ENCODE peak calls at places on chromosome 12, in six cellular contexts. A is IMR-90, I is MCF 10A, S is ovary, T is kidney epithelial cell, R is coronary artery. X is an unnamed sample.

GRCh38 chr12:103455020-103455763 is 40.6 kb downstream of the C12orf42 start:
- DNase-seq in A (no peak), I (no peak), S (no peak), T (no peak), R (no peak), X (no peak)

GRCh38 chr12:42871831-42872230 is 282.3 kb upstream of the PRICKLE1 start:
- DNase-seq in A (no peak), I (no peak), S (no peak), T (no peak), R (no peak), X (no peak)

GRCh38 chr12:16585781-16586180 is 20.2 kb downstream of the LMO3 start:
- DNase-seq in A (no peak), I (no peak), S (no peak), T (no peak), R (no peak), X (no peak)

GRCh38 chr12:114045333-114045732 is 79.2 kb upstream of the RBM19 start:
- DNase-seq in A (no peak), I (no peak), S (no peak), T (no peak), R (no peak), X (no peak)

GRCh38 chr12:64781374-64782029 is 22.3 kb upstream of the GNS start:
- DNase-seq in A (no peak), I (peak), S (no peak), T (no peak), R (no peak), X (no peak)

GRCh38 chr12:109677323-109677722 is 36.3 kb upstream of the FAM222A start:
- DNase-seq in A (no peak), I (no peak), S (no peak), T (no peak), R (no peak), X (no peak)

GRCh38 chr12:13463189-13463588 is 266.7 kb downstream of the EMP1 start:
- DNase-seq in A (no peak), I (no peak), S (no peak), T (no peak), R (no peak), X (no peak)

GRCh38 chr12:14403711-14404164 is 38.3 kb downstream of the ATF7IP start:
- DNase-seq in A (peak), I (peak), S (no peak), T (peak), R (no peak), X (no peak)

GRCh38 chr12:38761636-38762342 is 143.6 kb downstream of the CPNE8 start:
- DNase-seq in A (no peak), I (peak), S (no peak), T (no peak), R (no peak), X (no peak)

GRCh38 chr12:93571360-93571853 is 1.1 kb upstream of the SOCS2 start:
- DNase-seq in A (peak), I (peak), S (peak), T (no peak), R (peak), X (no peak)

GRCh38 chr12:32569256-32569655 is 109.8 kb upstream of the DNM1L start:
- DNase-seq in A (no peak), I (no peak), S (no peak), T (no peak), R (no peak), X (no peak)

GRCh38 chr12:110743571-110744093 is 941 bp upstream of the PPP1CC start:
- DNase-seq in A (no peak), I (peak), S (peak), T (no peak), R (no peak), X (no peak)

GRCh38 chr12:100544165-100544564 is 29.3 kb upstream of the GAS2L3 start:
- DNase-seq in A (no peak), I (peak), S (no peak), T (no peak), R (no peak), X (no peak)

GRCh38 chr12:74685385-74685784 is 147.8 kb downstream of the ATXN7L3B start:
- DNase-seq in A (no peak), I (no peak), S (no peak), T (no peak), R (no peak), X (no peak)

GRCh38 chr12:74689929-74690328 is 152.3 kb downstream of the ATXN7L3B start:
- DNase-seq in A (no peak), I (no peak), S (no peak), T (no peak), R (no peak), X (no peak)

DNA sequence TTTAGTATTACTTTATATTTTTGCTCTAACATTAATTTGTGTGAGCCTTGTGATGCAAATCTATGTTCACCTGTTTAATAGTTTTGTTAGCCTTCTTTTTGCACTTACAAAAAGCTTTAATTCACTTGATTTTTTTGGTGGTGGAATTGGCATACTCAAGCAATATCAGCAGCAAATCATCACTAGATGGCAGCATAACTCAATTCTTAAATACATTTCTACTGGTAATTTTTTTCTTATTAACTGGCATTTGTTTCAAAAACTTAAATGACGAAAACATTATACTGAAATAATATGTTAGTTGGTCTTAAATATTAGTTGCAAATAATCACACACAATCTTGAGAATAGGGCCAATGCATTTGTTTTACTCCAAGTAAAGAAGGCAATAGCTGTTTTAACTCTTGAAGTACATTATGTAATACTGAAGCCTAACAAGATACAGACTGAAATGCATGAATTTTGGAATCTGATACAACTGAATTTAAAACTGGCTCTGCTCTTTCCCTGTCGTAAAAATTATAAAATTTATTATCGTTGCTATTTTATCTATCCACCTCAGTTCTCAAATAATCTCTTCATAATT is 151.5 kb downstream of the ATXN7L3B start:
- DNase-seq in A (peak), I (peak), S (no peak), T (peak), R (no peak), X (no peak)
- TF ChIP-seq CTCF in A (peak), I (peak), S (no peak), T (peak), R (no peak), X (peak)

DNA sequence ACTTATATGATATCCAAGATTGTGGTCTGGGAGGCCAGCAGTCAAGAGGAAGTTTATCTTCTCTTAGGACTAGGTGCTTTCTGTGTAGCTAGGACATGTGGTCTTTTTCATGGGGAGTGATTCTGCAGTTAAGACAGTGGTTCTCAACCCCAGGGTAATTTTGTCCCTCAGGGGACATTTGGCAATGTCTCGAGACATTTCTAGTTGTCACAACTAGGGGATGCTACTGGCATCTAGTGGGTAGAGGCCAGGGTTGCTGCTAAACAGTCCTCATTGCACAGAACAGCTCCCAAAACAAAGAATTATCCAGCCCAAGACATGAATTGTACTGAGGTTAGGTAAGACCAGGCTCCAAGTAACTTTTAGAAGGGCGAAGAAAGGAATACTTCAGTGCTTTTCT is 20.0 kb downstream of the AMDHD1 start:
- DNase-seq in A (no peak), I (peak), S (no peak), T (no peak), R (no peak), X (no peak)
- TF ChIP-seq CTCF in A (no peak), I (no peak), S (no peak), T (no peak), R (no peak), X (no peak)

GRCh38 chr12:128747441-128747840 is 76.3 kb downstream of the SLC15A4 start:
- DNase-seq in A (no peak), I (no peak), S (no peak), T (no peak), R (no peak), X (no peak)

GRCh38 chr12:128754275-128754674 is 69.5 kb downstream of the SLC15A4 start:
- DNase-seq in A (no peak), I (no peak), S (no peak), T (no peak), R (no peak), X (no peak)

GRCh38 chr12:128755565-128755964 is 68.2 kb downstream of the SLC15A4 start:
- DNase-seq in A (no peak), I (peak), S (no peak), T (no peak), R (no peak), X (no peak)

GRCh38 chr12:128752386-128752785 is 71.4 kb downstream of the SLC15A4 start:
- DNase-seq in A (no peak), I (no peak), S (no peak), T (no peak), R (no peak), X (no peak)

DNA sequence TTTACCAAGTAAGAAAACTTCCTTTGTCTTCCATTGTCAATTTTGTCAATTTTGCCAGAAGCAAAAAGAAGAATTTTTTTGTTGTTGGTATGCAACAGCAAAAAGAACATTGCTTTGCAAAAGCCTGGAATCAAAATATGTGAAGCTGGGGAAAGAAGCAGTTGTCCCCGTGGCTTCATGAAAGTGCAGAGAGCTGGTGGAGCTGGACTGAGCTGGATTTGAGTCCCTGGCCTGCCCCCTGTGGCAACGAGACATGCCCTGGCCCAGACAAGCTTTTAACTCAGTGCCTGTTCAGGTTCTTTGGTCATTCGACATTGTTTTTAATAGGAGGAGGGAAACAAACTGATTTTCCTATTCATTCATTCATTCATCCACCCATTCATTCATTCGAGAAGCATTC is 70.3 kb downstream of the SLC15A4 start:
- DNase-seq in A (no peak), I (no peak), S (no peak), T (no peak), R (no peak), X (no peak)
- TF ChIP-seq CTCF in A (no peak), I (no peak), S (no peak), T (no peak), R (no peak), X (no peak)

DNA sequence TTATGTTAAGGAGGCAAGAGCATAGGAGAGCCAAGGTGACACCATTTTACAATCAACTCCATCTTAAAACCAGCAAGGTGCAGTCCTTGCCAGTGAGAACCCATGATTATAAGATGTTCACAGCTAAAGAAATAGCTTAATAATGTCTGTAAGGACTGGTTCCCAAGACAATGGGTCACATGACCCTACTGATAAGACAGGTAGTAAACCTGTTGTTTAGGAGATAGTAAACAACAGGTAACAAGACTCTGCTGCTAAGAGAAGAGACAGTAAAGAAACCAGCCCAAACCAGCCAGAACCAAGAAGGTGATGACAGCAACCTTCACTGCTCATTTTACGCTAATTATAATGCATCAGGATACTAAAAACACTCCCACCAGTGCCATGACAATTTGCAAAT is 23.2 kb upstream of the BCAT1 start:
- DNase-seq in A (no peak), I (no peak), S (no peak), T (no peak), R (no peak), X (no peak)
- TF ChIP-seq CTCF in A (no peak), I (no peak), S (no peak), T (no peak), R (no peak), X (no peak)

DNA sequence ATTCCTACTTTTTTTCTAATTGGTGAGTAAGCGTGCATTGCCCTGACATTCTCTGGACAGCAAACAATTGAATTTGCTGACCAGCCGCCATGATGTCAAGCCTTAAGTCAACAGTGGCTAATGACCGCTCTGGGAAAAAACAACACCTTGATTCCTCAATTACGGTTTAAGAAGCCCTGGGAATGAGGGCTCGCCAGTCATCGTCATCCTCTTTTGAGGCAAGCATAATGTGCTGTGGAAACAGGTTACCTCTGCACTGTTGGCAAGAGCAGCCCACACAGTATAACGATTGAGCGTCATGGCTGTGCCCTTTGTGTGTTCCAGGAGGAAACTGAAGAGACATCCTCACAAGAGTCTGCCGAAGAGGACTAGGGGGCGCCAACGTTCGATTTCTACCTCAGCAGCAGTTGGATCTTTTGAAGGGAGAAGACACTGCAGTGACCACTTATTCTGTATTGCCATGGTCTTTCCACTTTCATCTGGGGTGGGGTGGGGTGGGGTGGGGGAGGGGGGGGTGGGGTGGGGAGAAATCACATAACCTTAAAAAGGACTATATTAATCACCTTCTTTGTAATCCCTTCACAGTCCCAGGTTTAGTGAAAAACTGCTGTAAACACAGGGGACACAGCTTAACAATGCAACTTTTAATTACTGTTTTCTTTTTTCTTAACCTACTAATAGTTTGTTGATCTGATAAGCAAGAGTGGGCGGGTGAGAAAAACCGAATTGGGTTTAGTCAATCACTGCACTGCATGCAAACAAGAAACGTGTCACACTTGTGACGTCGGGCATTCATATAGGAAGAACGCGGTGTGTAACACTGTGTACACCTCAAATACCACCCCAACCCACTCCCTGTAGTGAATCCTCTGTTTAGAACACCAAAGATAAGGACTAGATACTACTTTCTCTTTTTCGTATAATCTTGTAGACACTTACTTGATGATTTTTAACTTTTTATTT is 138.9 kb downstream of the HMGA2 start:
- DNase-seq in A (no peak), I (no peak), S (peak), T (no peak), R (no peak), X (peak)
- TF ChIP-seq CTCF in A (peak), I (no peak), S (no peak), T (peak), R (no peak), X (peak)

DNA sequence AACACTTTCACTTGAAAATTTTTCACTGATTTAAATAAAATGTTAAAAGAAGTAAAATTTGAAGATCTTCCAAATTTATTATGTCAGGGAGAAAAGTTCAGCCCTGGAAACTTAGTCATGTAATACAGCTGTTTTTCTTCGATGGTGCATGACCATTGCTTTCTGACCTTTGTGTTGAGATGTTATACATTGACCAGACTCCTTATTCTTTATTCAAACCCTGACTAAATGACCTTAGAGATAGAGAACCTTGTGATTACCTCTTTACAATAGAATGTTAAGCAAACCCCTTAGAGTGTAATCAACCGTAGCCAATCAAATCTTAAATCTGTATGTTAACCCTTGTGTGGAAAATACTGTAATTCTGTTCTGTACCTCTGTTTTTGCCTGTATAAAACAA is 34.5 kb downstream of the PLCZ1 start:
- DNase-seq in A (no peak), I (no peak), S (no peak), T (peak), R (no peak), X (no peak)
- TF ChIP-seq CTCF in A (no peak), I (no peak), S (no peak), T (no peak), R (no peak), X (no peak)

DNA sequence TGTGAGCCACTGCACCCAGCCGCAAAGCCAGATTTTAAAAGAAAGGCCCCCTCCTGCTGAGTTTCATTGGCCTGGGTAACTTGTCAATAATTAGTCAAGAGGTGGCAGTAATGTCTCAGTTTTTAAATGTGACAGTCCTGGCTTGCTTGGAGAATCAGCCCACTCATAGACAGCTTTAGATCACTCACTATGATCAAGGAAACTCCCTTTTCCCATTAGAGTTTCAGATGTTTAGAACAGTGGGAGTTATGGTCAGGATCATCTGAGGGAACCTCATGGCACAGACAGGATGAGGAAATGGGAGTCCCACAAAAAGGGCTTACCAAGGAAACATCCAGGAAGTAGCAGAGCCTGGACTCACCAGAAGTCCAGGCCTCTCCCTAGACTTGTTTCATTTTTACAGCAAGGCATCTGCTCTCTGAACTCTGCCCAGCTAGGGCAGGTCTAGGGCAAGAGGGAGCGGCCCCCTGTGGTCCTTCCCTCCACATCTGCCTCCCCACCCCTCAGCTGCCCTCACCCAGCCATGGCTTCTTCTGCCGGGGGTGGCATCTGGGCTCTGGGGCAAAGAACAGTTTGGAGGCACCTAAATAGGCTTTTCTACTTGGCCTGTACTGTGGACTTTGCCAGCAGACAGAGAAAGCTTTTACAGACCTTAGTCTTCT is 11.2 kb downstream of the BCL2L14 start:
- DNase-seq in A (peak), I (peak), S (no peak), T (no peak), R (no peak), X (no peak)
- TF ChIP-seq CTCF in A (peak), I (peak), S (peak), T (no peak), R (no peak), X (no peak)

DNA sequence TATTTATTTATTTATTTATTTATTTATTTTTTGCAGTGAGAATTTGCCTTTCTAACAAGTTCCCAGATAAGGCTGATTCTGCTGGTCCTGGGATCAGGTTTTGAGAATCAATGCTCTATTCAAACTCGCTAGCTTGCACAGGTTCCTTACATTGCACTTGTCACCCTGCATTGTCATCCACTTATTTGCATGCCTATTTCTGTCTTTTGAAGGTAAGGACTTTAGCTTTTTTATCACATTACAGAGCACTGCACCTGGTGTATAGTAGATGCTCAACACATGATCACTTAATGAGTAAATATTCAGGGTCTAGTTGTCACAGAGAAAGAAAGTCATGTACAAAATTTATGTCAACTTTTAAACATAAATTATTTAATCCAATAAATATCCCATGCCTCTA is 219.7 kb upstream of the BTG1 start:
- DNase-seq in A (no peak), I (no peak), S (no peak), T (no peak), R (no peak), X (no peak)
- TF ChIP-seq CTCF in A (no peak), I (no peak), S (no peak), T (no peak), R (no peak), X (no peak)

GRCh38 chr12:130087222-130087621 is 75.0 kb upstream of the FZD10 start:
- DNase-seq in A (no peak), I (no peak), S (no peak), T (no peak), R (no peak), X (no peak)

GRCh38 chr12:130086248-130086647 is 76.0 kb upstream of the FZD10 start:
- DNase-seq in A (no peak), I (no peak), S (no peak), T (no peak), R (no peak), X (no peak)

GRCh38 chr12:130084359-130084758 is 77.9 kb upstream of the FZD10 start:
- DNase-seq in A (no peak), I (no peak), S (no peak), T (no peak), R (no peak), X (no peak)

GRCh38 chr12:130088509-130088908 is 73.8 kb upstream of the FZD10 start:
- DNase-seq in A (no peak), I (no peak), S (no peak), T (no peak), R (no peak), X (no peak)

GRCh38 chr12:130086777-130087176 is 75.5 kb upstream of the FZD10 start:
- DNase-seq in A (no peak), I (no peak), S (no peak), T (no peak), R (no peak), X (no peak)
- TF ChIP-seq CTCF in A (no peak), I (no peak), S (no peak), T (no peak), R (no peak), X (no peak)

X was measured in CD14-positive monocyte.